ENCODE peak calls at places on chromosome 2, in four cellular contexts. V, Q, M and Z are unnamed samples.

GRCh38 chr2:43459455-43459854 is 136.4 kb downstream of the THADA start:
- DNase-seq in V (peak), Q (no peak), M (peak), Z (no peak)

GRCh38 chr2:96251721-96252292 is 14.0 kb downstream of the TMEM127 start:
- DNase-seq in V (peak), Q (peak), M (peak), Z (peak)

GRCh38 chr2:143607446-143608110 is 478.4 kb downstream of the ARHGAP15 start:
- DNase-seq in V (peak), Q (no peak), M (peak), Z (no peak)

GRCh38 chr2:215485032-215485431 is 49.2 kb upstream of the FN1 start:
- DNase-seq in V (no peak), Q (no peak), M (no peak), Z (no peak)

GRCh38 chr2:74548285-74548918 is 5.3 kb downstream of the LOXL3 start:
- DNase-seq in V (no peak), Q (no peak), M (no peak), Z (no peak)

GRCh38 chr2:61210332-61210981 is 48.5 kb downstream of the C2orf74 start:
- DNase-seq in V (peak), Q (no peak), M (peak), Z (peak)

GRCh38 chr2:53903011-53903410 is 43.2 kb upstream of the GPR75 start:
- DNase-seq in V (no peak), Q (no peak), M (no peak), Z (no peak)

GRCh38 chr2:240601061-240601830 is 14.7 kb downstream of the CAPN10 start:
- DNase-seq in V (no peak), Q (no peak), M (no peak), Z (no peak)

GRCh38 chr2:12081481-12082210 is 335.2 kb downstream of the LPIN1 start:
- DNase-seq in V (no peak), Q (no peak), M (no peak), Z (no peak)

GRCh38 chr2:120132691-120133090 is 90.5 kb downstream of the TMEM185B start:
- DNase-seq in V (no peak), Q (no peak), M (no peak), Z (no peak)

GRCh38 chr2:99572380-99572779 is 82.6 kb upstream of the REV1 start:
- DNase-seq in V (no peak), Q (no peak), M (no peak), Z (no peak)

GRCh38 chr2:26652361-26653041 is 11.3 kb upstream of the CIB4 start:
- DNase-seq in V (peak), Q (no peak), M (peak), Z (no peak)

GRCh38 chr2:187917535-187917934 is 363.3 kb upstream of the TFPI start:
- DNase-seq in V (peak), Q (no peak), M (peak), Z (no peak)

GRCh38 chr2:121969155-121969554 is 213.7 kb downstream of the TSN start:
- DNase-seq in V (peak), Q (no peak), M (peak), Z (no peak)

GRCh38 chr2:217434183-217434620 is 568.6 kb downstream of the TNS1 start:
- DNase-seq in V (peak), Q (peak), M (peak), Z (peak)

GRCh38 chr2:72003796-72004195 is 143.9 kb downstream of the CYP26B1 start:
- DNase-seq in V (no peak), Q (no peak), M (no peak), Z (no peak)

GRCh38 chr2:160087854-160088745 is 25.7 kb upstream of the PLA2R1 start:
- DNase-seq in V (peak), Q (no peak), M (peak), Z (no peak)

GRCh38 chr2:218187650-218188025 is 20.9 kb upstream of the CXCR1 start:
- DNase-seq in V (no peak), Q (no peak), M (no peak), Z (no peak)

GRCh38 chr2:240199133-240199870 is 58.8 kb upstream of the OTOS start:
- DNase-seq in V (no peak), Q (no peak), M (no peak), Z (no peak)

GRCh38 chr2:11647834-11648600 is 22.0 kb downstream of the NTSR2 start:
- DNase-seq in V (peak), Q (no peak), M (peak), Z (no peak)

GRCh38 chr2:201191132-201191875 is 8.4 kb downstream of the CASP10 start:
- DNase-seq in V (peak), Q (no peak), M (peak), Z (no peak)

GRCh38 chr2:230885467-230886130 is 20.9 kb downstream of the ITM2C start:
- DNase-seq in V (peak), Q (no peak), M (peak), Z (no peak)

GRCh38 chr2:121662651-121663050 is 13.4 kb upstream of the CLASP1 start:
- DNase-seq in V (no peak), Q (no peak), M (no peak), Z (no peak)

GRCh38 chr2:8627019-8627691 is 54.7 kb upstream of the ID2 start:
- DNase-seq in V (no peak), Q (no peak), M (no peak), Z (no peak)

GRCh38 chr2:37798315-37799005 is 126.6 kb upstream of the RMDN2 start:
- DNase-seq in V (peak), Q (no peak), M (no peak), Z (no peak)

GRCh38 chr2:69616755-69617154 is 26.8 kb downstream of the AAK1 start:
- DNase-seq in V (no peak), Q (peak), M (no peak), Z (no peak)

GRCh38 chr2:111522231-111522768 is 361.7 kb downstream of the ANAPC1 start:
- DNase-seq in V (peak), Q (no peak), M (peak), Z (no peak)

GRCh38 chr2:131085646-131086045 is 7.6 kb downstream of the FAM168B start:
- DNase-seq in V (no peak), Q (no peak), M (no peak), Z (no peak)

GRCh38 chr2:112006076-112006410 is 49.0 kb upstream of the TMEM87B start:
- DNase-seq in V (peak), Q (no peak), M (peak), Z (peak)

GRCh38 chr2:215712850-215713230 is 277.0 kb upstream of the FN1 start:
- DNase-seq in V (peak), Q (no peak), M (no peak), Z (no peak)

GRCh38 chr2:70482401-70482800 is 71.2 kb downstream of the TGFA start:
- DNase-seq in V (no peak), Q (no peak), M (no peak), Z (no peak)

GRCh38 chr2:150188177-150188576 is 299.3 kb downstream of the RND3 start:
- DNase-seq in V (no peak), Q (no peak), M (peak), Z (no peak)

GRCh38 chr2:190880374-190881073 is at the start of gene GLS:
- DNase-seq in V (peak), Q (peak), M (peak), Z (no peak)

GRCh38 chr2:190882327-190882766 is 1.7 kb downstream of the GLS start:
- DNase-seq in V (no peak), Q (no peak), M (no peak), Z (no peak)

GRCh38 chr2:190881480-190882326 is 1.1 kb downstream of the GLS start:
- DNase-seq in V (peak), Q (no peak), M (peak), Z (no peak)

GRCh38 chr2:190881074-190881479 is 456 bp downstream of the GLS start:
- DNase-seq in V (no peak), Q (no peak), M (no peak), Z (no peak)

DNA sequence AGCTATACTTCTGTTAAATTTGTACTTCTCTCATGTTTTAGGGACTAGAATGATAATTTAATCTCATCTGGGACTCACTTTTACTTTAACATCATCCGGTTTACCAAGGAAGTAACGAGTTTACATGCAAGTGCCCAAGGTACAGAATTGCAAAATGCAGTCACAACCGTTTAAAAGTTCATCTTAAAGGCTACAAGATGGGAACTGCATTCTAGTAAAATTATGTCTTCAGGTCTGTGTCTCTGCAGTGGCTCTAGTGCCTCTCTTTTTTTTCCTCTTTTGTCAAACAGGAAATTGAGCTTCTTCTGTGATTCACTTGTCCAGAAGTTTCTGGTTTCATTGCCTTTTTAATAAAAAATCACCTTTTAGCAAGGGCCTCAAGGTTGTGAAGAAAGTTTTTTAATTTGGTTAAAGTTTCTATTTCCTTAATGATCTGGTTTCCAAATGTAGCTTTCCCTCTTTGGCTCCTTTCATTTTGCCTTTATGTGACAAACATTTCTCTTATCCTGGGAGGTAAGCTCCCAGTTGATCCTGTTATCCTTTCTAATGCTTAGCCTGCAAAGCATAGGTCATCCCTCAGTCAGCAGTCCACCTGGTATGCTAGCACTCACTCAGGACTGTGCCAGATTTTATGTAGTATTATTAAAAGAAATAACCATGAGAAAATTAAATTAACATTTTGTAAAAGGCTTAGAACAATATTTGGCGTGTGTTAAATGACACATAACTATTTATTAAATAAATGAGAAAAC is 2.4 kb downstream of the GLS start:
- DNase-seq in V (peak), Q (no peak), M (no peak), Z (no peak)
- H3K4me3 ChIP-seq in V (peak), Q (peak), M (peak), Z (peak)

DNA sequence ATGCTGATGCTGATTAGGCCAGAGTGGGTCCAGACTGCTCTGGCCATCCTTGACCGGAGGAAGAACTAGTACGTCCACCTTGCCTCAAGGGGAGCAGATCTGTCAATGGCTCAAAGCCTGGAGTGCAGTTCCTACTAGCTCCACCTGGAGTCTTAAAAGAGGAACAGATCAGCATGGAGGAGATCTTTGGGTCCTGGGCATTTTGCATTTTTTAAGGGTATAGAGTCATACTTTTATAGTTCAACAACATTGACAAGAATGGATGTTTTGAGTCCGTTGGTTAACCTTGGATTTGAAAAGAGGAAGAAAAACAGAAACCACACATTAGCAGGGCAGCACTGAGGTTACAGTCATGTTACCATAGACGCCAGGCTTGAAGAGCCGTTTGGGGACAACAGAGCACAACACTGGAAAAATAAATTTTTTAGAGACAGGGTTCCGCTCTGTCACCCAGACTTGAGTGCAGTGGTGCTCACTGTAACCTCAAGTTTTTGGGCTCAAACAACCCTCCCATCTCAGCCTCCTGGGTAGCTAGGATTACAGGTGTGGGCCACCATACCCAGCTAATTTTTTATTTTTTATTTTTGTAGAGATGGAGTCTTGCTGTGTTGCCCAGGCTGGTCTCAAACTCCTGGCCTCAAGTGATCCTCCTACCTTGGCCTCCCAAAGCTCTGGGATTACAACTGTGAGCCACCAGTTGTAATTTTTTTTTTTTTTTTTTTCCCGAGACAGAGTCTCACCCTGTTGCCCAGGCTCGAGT is 78.5 kb downstream of the PRKCE start:
- DNase-seq in V (no peak), Q (no peak), M (no peak), Z (no peak)
- TF ChIP-seq CTCF in V (peak), Q (peak), M (peak), Z (no peak)

GRCh38 chr2:88697361-88698026 is 6.0 kb downstream of the RPIA start:
- DNase-seq in V (no peak), Q (no peak), M (no peak), Z (no peak)
- H3K4me3 ChIP-seq in V (no peak), Q (no peak), M (no peak), Z (no peak)

DNA sequence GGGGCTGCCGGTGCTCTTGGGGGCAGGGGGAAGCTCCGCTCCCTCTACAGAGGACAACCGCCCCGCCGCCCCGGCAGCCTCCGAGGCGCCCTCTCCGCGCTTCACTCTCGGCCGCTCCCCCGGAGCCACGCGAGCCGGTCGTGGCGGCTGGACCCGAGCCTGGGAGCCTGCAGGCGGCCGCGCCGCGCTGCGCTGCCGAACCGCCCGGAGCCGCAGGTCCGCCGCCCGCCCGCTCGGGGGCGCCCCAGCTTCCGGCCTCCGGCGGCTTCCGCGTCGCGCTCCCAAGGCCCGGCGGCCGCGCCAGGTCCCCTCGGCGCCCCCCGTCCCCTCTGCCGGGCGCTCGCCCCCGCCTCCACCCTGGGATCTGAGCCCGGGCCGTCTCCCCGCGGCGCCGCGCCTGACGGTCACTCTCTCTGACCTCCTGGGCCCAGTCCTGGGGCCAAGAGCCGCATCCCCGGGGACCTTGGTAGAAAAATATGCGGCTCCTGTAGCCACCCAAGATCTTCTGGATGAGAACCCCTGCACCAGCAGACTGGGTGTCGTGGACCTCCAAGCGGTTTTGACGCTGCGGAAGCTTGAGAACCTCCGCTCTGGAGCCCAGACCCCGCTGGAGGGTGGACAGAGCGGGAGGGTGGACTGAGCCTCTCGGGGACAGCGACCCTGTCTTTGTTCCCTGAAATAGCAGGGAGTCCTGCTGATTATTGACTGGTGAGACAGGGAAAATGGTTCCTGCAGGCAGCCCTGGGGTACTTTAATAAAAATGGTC is 44.3 kb downstream of the SERTAD2 start:
- DNase-seq in V (peak), Q (no peak), M (peak), Z (no peak)
- TF ChIP-seq CTCF in V (no peak), Q (peak), M (no peak), Z (peak)

DNA sequence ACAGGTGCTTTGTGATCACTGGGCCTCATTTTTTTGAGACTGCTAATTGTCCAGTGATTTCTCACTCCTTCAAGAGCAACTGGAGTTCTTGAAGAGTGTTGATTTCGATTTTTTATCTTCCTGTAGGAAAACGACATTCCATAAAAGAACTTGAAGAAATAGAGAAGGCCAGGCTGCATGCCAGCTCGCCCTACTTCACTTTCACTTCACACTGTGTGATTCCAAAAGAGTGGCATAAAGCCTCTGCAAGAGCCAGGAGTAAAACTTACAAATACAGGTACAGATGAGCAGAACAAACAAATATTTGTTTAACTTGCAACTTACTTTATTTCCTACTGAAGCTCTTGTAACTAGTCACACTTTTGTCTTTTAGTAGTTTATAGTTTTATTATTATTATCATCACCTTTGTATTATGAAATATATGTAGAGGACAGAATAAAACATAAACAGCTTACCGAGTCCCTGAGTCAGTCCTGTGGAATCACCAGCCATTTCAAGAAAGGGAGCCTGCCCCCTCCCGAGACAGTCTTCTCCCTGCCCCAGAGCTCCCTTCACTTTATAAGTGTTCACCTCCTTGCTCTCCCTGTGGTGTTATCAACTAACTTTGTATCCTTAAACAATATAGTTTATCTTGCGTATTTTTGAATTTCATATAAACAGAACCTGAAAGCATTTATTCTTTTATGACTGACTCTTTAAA is 8.7 kb downstream of the FAM228A start:
- DNase-seq in V (peak), Q (no peak), M (peak), Z (no peak)
- H3K4me3 ChIP-seq in V (no peak), Q (no peak), M (no peak), Z (no peak)

GRCh38 chr2:109399061-109399460 is 214.7 kb downstream of the SEPTIN10 start:
- DNase-seq in V (peak), Q (no peak), M (peak), Z (no peak)

GRCh38 chr2:109395487-109396337 is 218.1 kb downstream of the SEPTIN10 start:
- DNase-seq in V (no peak), Q (no peak), M (no peak), Z (no peak)

GRCh38 chr2:109398616-109399015 is 215.2 kb downstream of the SEPTIN10 start:
- DNase-seq in V (no peak), Q (peak), M (no peak), Z (no peak)

GRCh38 chr2:109397883-109398282 is 215.9 kb downstream of the SEPTIN10 start:
- DNase-seq in V (no peak), Q (no peak), M (no peak), Z (no peak)

GRCh38 chr2:109396338-109397180 is 217.2 kb downstream of the SEPTIN10 start:
- DNase-seq in V (peak), Q (no peak), M (peak), Z (no peak)
- TF ChIP-seq CTCF in V (peak), Q (no peak), M (no peak), Z (no peak)

DNA sequence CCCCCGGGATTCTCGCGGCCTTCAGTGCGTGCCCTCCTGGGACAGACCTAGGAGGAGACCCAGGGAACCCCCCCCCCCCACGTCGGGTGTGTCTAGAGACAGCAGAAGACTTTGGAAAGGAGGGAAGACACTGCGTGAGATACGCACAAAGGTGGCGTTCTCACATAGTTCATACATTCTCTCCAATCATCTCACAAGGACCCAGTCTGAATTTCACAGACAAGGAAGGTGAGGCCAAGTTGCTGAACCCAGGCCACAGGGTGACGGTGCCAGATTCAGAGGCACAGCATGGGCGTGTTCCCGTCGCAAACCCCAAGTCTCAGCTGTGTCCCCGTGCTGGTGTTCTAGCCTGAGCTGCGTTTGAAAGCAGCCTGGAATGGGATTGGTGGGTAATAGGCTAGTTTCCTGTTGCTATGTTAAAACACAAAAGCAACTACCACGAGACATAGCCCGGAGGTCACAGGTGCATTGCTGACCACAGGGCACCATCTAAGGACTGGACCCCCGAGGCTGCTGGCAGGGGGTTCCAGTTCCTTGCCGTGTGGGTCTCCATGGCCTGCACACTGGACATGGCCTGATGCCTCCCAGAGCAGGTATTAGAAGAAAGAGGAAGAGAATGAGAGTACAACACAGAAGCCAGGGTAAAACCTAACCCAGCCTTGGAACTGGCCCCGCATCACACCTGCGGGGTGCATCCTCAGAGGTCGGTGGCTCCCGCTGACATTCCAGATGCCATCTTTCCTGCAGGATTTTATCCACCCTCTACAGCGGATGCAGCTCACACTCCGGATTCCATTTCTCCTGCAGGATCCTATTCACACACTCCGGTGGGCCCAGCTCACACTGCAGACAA is 1.1 kb upstream of the PXDN start:
- DNase-seq in V (no peak), Q (no peak), M (no peak), Z (no peak)
- H3K4me3 ChIP-seq in V (peak), Q (peak), M (peak), Z (peak)